ENCODE peak calls at places on chromosomes 2 and 18, in seven cellular contexts. One of them, this sample, is unnamed.

GRCh38 chr2:239396881-239397681 is 3.7 kb downstream of the HDAC4 start:
- DNase-seq in GM12865: peak
- DNase-seq in fibroblast of villous mesenchyme: no peak
- DNase-seq in lung: peak
- DNase-seq in kidney epithelial cell: no peak
- DNase-seq in endothelial cell: no peak
- DNase-seq in Peyer's patch: no peak
- DNase-seq in this sample: no peak

GRCh38 chr2:120293123-120293990 is 40.7 kb downstream of the RALB start:
- DNase-seq in endothelial cell: no peak
- DNase-seq in fibroblast of villous mesenchyme: no peak
- DNase-seq in GM12865: no peak
- DNase-seq in Peyer's patch: no peak
- DNase-seq in kidney epithelial cell: no peak
- DNase-seq in lung: no peak
- DNase-seq in this sample: no peak

GRCh38 chr2:100184055-100184737 is 41.8 kb upstream of the AFF3 start:
- DNase-seq in kidney epithelial cell: no peak
- DNase-seq in GM12865: no peak
- DNase-seq in Peyer's patch: no peak
- DNase-seq in lung: no peak
- DNase-seq in endothelial cell: no peak
- DNase-seq in fibroblast of villous mesenchyme: no peak
- DNase-seq in this sample: no peak

GRCh38 chr18:58276640-58277456 is 232.8 kb downstream of the NEDD4L start:
- DNase-seq in fibroblast of villous mesenchyme: no peak
- DNase-seq in endothelial cell: no peak
- DNase-seq in kidney epithelial cell: no peak
- DNase-seq in lung: no peak
- DNase-seq in Peyer's patch: no peak
- DNase-seq in GM12865: no peak
- DNase-seq in this sample: no peak

GRCh38 chr2:41543726-41544125 is 504.1 kb upstream of the PKDCC start:
- DNase-seq in endothelial cell: no peak
- DNase-seq in lung: no peak
- DNase-seq in kidney epithelial cell: no peak
- DNase-seq in fibroblast of villous mesenchyme: no peak
- DNase-seq in Peyer's patch: no peak
- DNase-seq in GM12865: no peak
- DNase-seq in this sample: no peak

GRCh38 chr2:22626621-22627020 is 758.4 kb upstream of the KLHL29 start:
- DNase-seq in fibroblast of villous mesenchyme: no peak
- DNase-seq in Peyer's patch: no peak
- DNase-seq in endothelial cell: peak
- DNase-seq in GM12865: peak
- DNase-seq in lung: no peak
- DNase-seq in kidney epithelial cell: no peak
- DNase-seq in this sample: peak

GRCh38 chr2:191188550-191189093 is 37.8 kb upstream of the STAT4 start:
- DNase-seq in GM12865: no peak
- DNase-seq in kidney epithelial cell: no peak
- DNase-seq in fibroblast of villous mesenchyme: no peak
- DNase-seq in endothelial cell: no peak
- DNase-seq in lung: no peak
- DNase-seq in Peyer's patch: no peak
- DNase-seq in this sample: no peak

GRCh38 chr2:147006724-147007123 is 838.1 kb upstream of the ACVR2A start:
- DNase-seq in Peyer's patch: no peak
- DNase-seq in kidney epithelial cell: no peak
- DNase-seq in endothelial cell: no peak
- DNase-seq in lung: no peak
- DNase-seq in GM12865: no peak
- DNase-seq in fibroblast of villous mesenchyme: peak
- DNase-seq in this sample: no peak

GRCh38 chr18:75199327-75199726 is 9.6 kb downstream of the PTGR3 start:
- DNase-seq in kidney epithelial cell: no peak
- DNase-seq in lung: no peak
- DNase-seq in GM12865: no peak
- DNase-seq in fibroblast of villous mesenchyme: peak
- DNase-seq in Peyer's patch: no peak
- DNase-seq in endothelial cell: no peak
- DNase-seq in this sample: no peak

GRCh38 chr2:208366215-208367132 is 40.1 kb upstream of the PTH2R start:
- DNase-seq in endothelial cell: no peak
- DNase-seq in lung: no peak
- DNase-seq in GM12865: peak
- DNase-seq in fibroblast of villous mesenchyme: no peak
- DNase-seq in Peyer's patch: no peak
- DNase-seq in kidney epithelial cell: no peak
- DNase-seq in this sample: no peak

GRCh38 chr2:11329759-11330158 is 14.7 kb downstream of the ROCK2 start:
- DNase-seq in fibroblast of villous mesenchyme: peak
- DNase-seq in GM12865: no peak
- DNase-seq in kidney epithelial cell: no peak
- DNase-seq in lung: no peak
- DNase-seq in endothelial cell: no peak
- DNase-seq in Peyer's patch: no peak
- DNase-seq in this sample: no peak

GRCh38 chr18:3100498-3101132 is 87.7 kb upstream of the LPIN2 start:
- DNase-seq in lung: no peak
- DNase-seq in endothelial cell: no peak
- DNase-seq in GM12865: no peak
- DNase-seq in kidney epithelial cell: no peak
- DNase-seq in fibroblast of villous mesenchyme: no peak
- DNase-seq in Peyer's patch: no peak
- DNase-seq in this sample: no peak

GRCh38 chr18:29840101-29840500 is 1202.4 kb downstream of the DSC3 start:
- DNase-seq in Peyer's patch: no peak
- DNase-seq in kidney epithelial cell: peak
- DNase-seq in GM12865: no peak
- DNase-seq in fibroblast of villous mesenchyme: peak
- DNase-seq in endothelial cell: no peak
- DNase-seq in lung: no peak
- DNase-seq in this sample: no peak

GRCh38 chr2:145411493-145411892 is 891.6 kb upstream of the ZEB2 start:
- DNase-seq in fibroblast of villous mesenchyme: no peak
- DNase-seq in endothelial cell: no peak
- DNase-seq in kidney epithelial cell: no peak
- DNase-seq in lung: no peak
- DNase-seq in GM12865: peak
- DNase-seq in Peyer's patch: peak
- DNase-seq in this sample: no peak

GRCh38 chr2:12169060-12169406 is 422.6 kb downstream of the LPIN1 start:
- DNase-seq in Peyer's patch: no peak
- DNase-seq in endothelial cell: no peak
- DNase-seq in lung: no peak
- DNase-seq in fibroblast of villous mesenchyme: peak
- DNase-seq in kidney epithelial cell: peak
- DNase-seq in GM12865: peak
- DNase-seq in this sample: no peak

GRCh38 chr18:45248240-45248903 is 366.9 kb upstream of the SLC14A2 start:
- DNase-seq in kidney epithelial cell: no peak
- DNase-seq in fibroblast of villous mesenchyme: peak
- DNase-seq in GM12865: no peak
- DNase-seq in lung: no peak
- DNase-seq in endothelial cell: no peak
- DNase-seq in Peyer's patch: no peak
- DNase-seq in this sample: no peak

GRCh38 chr2:10410001-10410671 is 38.0 kb downstream of the ODC1 start:
- DNase-seq in fibroblast of villous mesenchyme: no peak
- DNase-seq in endothelial cell: no peak
- DNase-seq in Peyer's patch: peak
- DNase-seq in kidney epithelial cell: no peak
- DNase-seq in lung: no peak
- DNase-seq in GM12865: peak
- DNase-seq in this sample: no peak

DNA sequence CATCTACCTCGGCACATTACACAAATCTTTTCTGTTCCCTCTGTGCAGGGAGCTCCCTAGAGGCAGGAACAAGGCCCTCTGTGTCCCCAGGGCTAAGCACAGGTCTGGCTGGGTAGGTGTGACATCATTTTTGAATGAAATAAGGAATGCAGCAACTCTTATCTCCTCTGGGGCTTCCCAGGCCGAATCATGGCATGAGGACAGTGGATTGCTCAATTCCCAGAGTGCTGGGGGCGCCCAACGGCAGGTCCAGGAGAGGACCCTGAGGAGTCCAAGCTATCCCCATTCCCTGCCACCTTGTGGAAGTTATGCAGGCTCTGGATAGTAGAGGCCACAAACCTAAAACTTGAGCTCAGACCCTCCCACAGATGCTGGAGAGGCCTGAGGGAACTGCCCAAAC is 158.0 kb upstream of the RAB6C start:
- DNase-seq in GM12865: no peak
- DNase-seq in endothelial cell: no peak
- DNase-seq in kidney epithelial cell: no peak
- DNase-seq in fibroblast of villous mesenchyme: no peak
- DNase-seq in lung: no peak
- DNase-seq in Peyer's patch: no peak
- DNase-seq in this sample: no peak
- TF ChIP-seq CTCF in GM12865: no peak
- TF ChIP-seq CTCF in endothelial cell: no peak
- TF ChIP-seq CTCF in kidney epithelial cell: no peak
- TF ChIP-seq CTCF in fibroblast of villous mesenchyme: no peak
- TF ChIP-seq CTCF in lung: no peak
- TF ChIP-seq CTCF in Peyer's patch: no peak
- TF ChIP-seq CTCF in this sample: no peak

GRCh38 chr18:31686572-31686971 is 2.2 kb upstream of the B4GALT6 start:
- DNase-seq in lung: no peak
- DNase-seq in kidney epithelial cell: no peak
- DNase-seq in fibroblast of villous mesenchyme: no peak
- DNase-seq in Peyer's patch: no peak
- DNase-seq in endothelial cell: no peak
- DNase-seq in GM12865: no peak
- DNase-seq in this sample: no peak

GRCh38 chr18:31684279-31685096 is at the start of gene B4GALT6:
- DNase-seq in Peyer's patch: no peak
- DNase-seq in fibroblast of villous mesenchyme: peak
- DNase-seq in kidney epithelial cell: no peak
- DNase-seq in lung: no peak
- DNase-seq in endothelial cell: peak
- DNase-seq in GM12865: peak
- DNase-seq in this sample: peak

GRCh38 chr18:31687016-31687415 is 2.6 kb upstream of the B4GALT6 start:
- DNase-seq in fibroblast of villous mesenchyme: no peak
- DNase-seq in lung: no peak
- DNase-seq in kidney epithelial cell: no peak
- DNase-seq in GM12865: no peak
- DNase-seq in Peyer's patch: no peak
- DNase-seq in endothelial cell: no peak
- DNase-seq in this sample: no peak

GRCh38 chr18:31683968-31684278 is 458 bp downstream of the B4GALT6 start:
- DNase-seq in fibroblast of villous mesenchyme: no peak
- DNase-seq in Peyer's patch: no peak
- DNase-seq in lung: no peak
- DNase-seq in endothelial cell: no peak
- DNase-seq in GM12865: no peak
- DNase-seq in kidney epithelial cell: no peak
- DNase-seq in this sample: no peak

DNA sequence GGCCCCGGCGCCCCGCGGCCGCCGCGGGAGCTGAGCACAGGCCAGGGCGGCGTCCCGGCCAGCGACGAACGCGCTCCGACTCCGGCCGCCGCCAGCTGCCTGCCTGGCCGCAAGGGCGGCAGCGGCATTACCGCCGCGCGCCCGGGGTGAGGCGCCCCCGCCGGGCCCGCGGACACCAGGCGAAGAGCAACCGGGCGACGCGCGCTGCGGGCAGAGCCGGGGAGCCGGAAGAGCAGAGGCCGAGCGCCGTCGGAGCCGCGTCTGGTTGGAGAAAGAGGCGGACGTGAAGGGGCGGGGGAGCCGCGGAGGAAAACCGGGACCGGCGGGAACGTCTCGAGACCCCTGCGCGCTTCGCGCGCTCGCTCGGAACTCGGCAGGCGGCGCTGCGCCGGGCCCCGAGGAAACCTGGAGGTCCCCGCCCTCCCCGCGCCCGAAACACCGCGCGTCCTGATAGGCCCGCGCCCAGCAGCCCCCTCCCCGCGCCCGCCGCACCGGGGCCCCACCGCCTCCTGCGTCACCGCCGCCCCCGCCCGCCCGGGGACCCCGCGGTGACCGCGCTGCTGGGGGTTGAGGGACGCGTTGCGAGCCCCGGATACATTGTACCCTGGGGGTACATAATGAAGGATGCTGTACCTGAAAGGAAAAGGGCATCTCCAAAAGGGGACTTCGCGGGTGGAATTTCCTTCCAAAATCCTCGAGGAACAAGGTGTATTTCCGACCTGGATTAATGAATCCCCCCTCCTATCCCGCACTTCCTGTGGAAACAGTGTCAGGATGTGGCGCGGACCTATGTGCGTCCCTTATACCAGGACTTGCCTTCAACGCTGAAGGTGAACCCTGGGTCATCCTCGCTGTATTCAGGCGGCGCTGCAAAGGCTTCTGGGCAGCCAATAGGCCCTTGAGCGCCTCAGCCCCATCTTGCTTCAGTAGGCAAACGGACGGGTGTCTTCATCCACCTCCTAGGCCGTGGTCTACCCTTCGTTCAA is 1.0 kb upstream of the B4GALT6 start:
- DNase-seq in lung: peak
- DNase-seq in GM12865: peak
- DNase-seq in Peyer's patch: peak
- DNase-seq in kidney epithelial cell: no peak
- DNase-seq in fibroblast of villous mesenchyme: peak
- DNase-seq in endothelial cell: peak
- DNase-seq in this sample: peak
- TF ChIP-seq CTCF in lung: peak
- TF ChIP-seq CTCF in GM12865: peak
- TF ChIP-seq CTCF in Peyer's patch: no peak
- TF ChIP-seq CTCF in kidney epithelial cell: peak
- TF ChIP-seq CTCF in fibroblast of villous mesenchyme: peak
- TF ChIP-seq CTCF in endothelial cell: no peak
- TF ChIP-seq CTCF in this sample: peak

GRCh38 chr2:172344159-172344558 is 83.2 kb upstream of the ITGA6 start:
- DNase-seq in endothelial cell: no peak
- DNase-seq in Peyer's patch: no peak
- DNase-seq in lung: no peak
- DNase-seq in fibroblast of villous mesenchyme: no peak
- DNase-seq in kidney epithelial cell: no peak
- DNase-seq in GM12865: no peak
- DNase-seq in this sample: no peak
- TF ChIP-seq CTCF in endothelial cell: no peak
- TF ChIP-seq CTCF in Peyer's patch: no peak
- TF ChIP-seq CTCF in lung: no peak
- TF ChIP-seq CTCF in fibroblast of villous mesenchyme: no peak
- TF ChIP-seq CTCF in kidney epithelial cell: no peak
- TF ChIP-seq CTCF in GM12865: no peak
- TF ChIP-seq CTCF in this sample: no peak

DNA sequence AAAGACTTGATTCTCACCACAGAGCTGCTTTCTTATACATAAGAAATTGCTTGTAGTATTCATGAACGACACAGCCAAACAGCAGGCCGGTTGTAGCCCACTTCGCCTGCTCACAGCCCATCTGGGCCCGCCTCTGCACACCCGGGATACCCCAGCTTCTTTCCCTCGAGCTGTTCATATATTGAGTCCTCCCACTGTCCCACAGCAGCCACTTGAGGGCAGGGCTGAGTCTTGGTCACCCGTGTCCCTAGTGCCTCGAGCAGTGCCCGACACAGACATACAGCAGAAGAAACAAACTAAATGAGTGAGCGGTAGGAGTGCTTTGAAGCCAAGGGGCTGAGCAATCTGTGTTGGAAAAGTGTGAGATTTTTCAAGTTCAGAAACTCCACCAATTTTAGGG is 251.4 kb downstream of the KLHL29 start:
- DNase-seq in fibroblast of villous mesenchyme: peak
- DNase-seq in GM12865: no peak
- DNase-seq in endothelial cell: peak
- DNase-seq in lung: no peak
- DNase-seq in Peyer's patch: no peak
- DNase-seq in kidney epithelial cell: no peak
- DNase-seq in this sample: no peak
- TF ChIP-seq CTCF in fibroblast of villous mesenchyme: peak
- TF ChIP-seq CTCF in GM12865: no peak
- TF ChIP-seq CTCF in endothelial cell: no peak
- TF ChIP-seq CTCF in lung: no peak
- TF ChIP-seq CTCF in Peyer's patch: no peak
- TF ChIP-seq CTCF in kidney epithelial cell: peak
- TF ChIP-seq CTCF in this sample: no peak

This sample was measured in nephron progenitor cell.